ENCODE peak calls at places on chromosomes 13 and 19, in four cellular contexts. One of them, this sample, is unnamed.

GRCh38 chr19:5738423-5738822 is 18.0 kb downstream of the CATSPERD start:
- DNase-seq in NCI-H1105 treated with DMSO at 0.1 percent for 48 hours: no peak
- DNase-seq in D341Med: no peak
- DNase-seq in astrocyte of the spinal cord: no peak
- DNase-seq in this sample: no peak

GRCh38 chr19:29766100-29766499 is 45.7 kb upstream of the CCNE1 start:
- DNase-seq in NCI-H1105 treated with DMSO at 0.1 percent for 48 hours: no peak
- DNase-seq in D341Med: peak; percentile 9
- DNase-seq in astrocyte of the spinal cord: no peak
- DNase-seq in this sample: no peak

GRCh38 chr13:74708629-74709028 is 574.4 kb upstream of the KLF12 start:
- DNase-seq in NCI-H1105 treated with DMSO at 0.1 percent for 48 hours: no peak
- DNase-seq in D341Med: no peak
- DNase-seq in astrocyte of the spinal cord: no peak
- DNase-seq in this sample: no peak

GRCh38 chr19:54420383-54421168 is 5.3 kb downstream of the TTYH1 start:
- DNase-seq in NCI-H1105 treated with DMSO at 0.1 percent for 48 hours: no peak
- DNase-seq in D341Med: peak; percentile 39
- DNase-seq in astrocyte of the spinal cord: no peak
- DNase-seq in this sample: no peak

GRCh38 chr19:9877775-9878510 is 42.8 kb downstream of the PIN1 start:
- DNase-seq in NCI-H1105 treated with DMSO at 0.1 percent for 48 hours: no peak
- DNase-seq in D341Med: no peak
- DNase-seq in astrocyte of the spinal cord: no peak
- DNase-seq in this sample: no peak

GRCh38 chr13:100128373-100128772 is 39.5 kb downstream of the PCCA start:
- DNase-seq in NCI-H1105 treated with DMSO at 0.1 percent for 48 hours: no peak
- DNase-seq in D341Med: no peak
- DNase-seq in astrocyte of the spinal cord: peak; percentile 78
- DNase-seq in this sample: peak; percentile 2

GRCh38 chr19:4456566-4456842 is 1.1 kb downstream of the UBXN6 start:
- DNase-seq in NCI-H1105 treated with DMSO at 0.1 percent for 48 hours: peak; percentile 30
- DNase-seq in D341Med: peak; percentile 76
- DNase-seq in astrocyte of the spinal cord: peak; percentile 64
- DNase-seq in this sample: peak; percentile 69

GRCh38 chr19:43672061-43672679 is 2.2 kb upstream of the PLAUR start:
- DNase-seq in NCI-H1105 treated with DMSO at 0.1 percent for 48 hours: no peak
- DNase-seq in D341Med: no peak
- DNase-seq in astrocyte of the spinal cord: no peak
- DNase-seq in this sample: no peak

GRCh38 chr13:112606125-112607001 is 18.4 kb upstream of the TUBGCP3 start:
- DNase-seq in NCI-H1105 treated with DMSO at 0.1 percent for 48 hours: peak; percentile 97
- DNase-seq in D341Med: peak; percentile 97
- DNase-seq in astrocyte of the spinal cord: peak; percentile 87
- DNase-seq in this sample: peak; percentile 94

GRCh38 chr13:51275101-51275500 is 52.9 kb downstream of the FAM124A start:
- DNase-seq in NCI-H1105 treated with DMSO at 0.1 percent for 48 hours: no peak
- DNase-seq in D341Med: no peak
- DNase-seq in astrocyte of the spinal cord: no peak
- DNase-seq in this sample: no peak

GRCh38 chr13:114311908-114312307 is 2.4 kb upstream of the CHAMP1 start:
- DNase-seq in NCI-H1105 treated with DMSO at 0.1 percent for 48 hours: no peak
- DNase-seq in D341Med: no peak
- DNase-seq in astrocyte of the spinal cord: no peak
- DNase-seq in this sample: no peak

GRCh38 chr19:38686530-38686888 is 39.1 kb downstream of the ACTN4 start:
- DNase-seq in NCI-H1105 treated with DMSO at 0.1 percent for 48 hours: no peak
- DNase-seq in D341Med: no peak
- DNase-seq in astrocyte of the spinal cord: no peak
- DNase-seq in this sample: no peak

GRCh38 chr19:18523841-18524240 is 2.0 kb upstream of the ELL start:
- DNase-seq in NCI-H1105 treated with DMSO at 0.1 percent for 48 hours: no peak
- DNase-seq in D341Med: no peak
- DNase-seq in astrocyte of the spinal cord: no peak
- DNase-seq in this sample: no peak

GRCh38 chr19:29843180-29844051 is 31.6 kb downstream of the CCNE1 start:
- DNase-seq in NCI-H1105 treated with DMSO at 0.1 percent for 48 hours: no peak
- DNase-seq in D341Med: no peak
- DNase-seq in astrocyte of the spinal cord: no peak
- DNase-seq in this sample: peak; percentile 56

GRCh38 chr19:42469311-42470239 is 26.8 kb upstream of the CXCL17 start:
- DNase-seq in NCI-H1105 treated with DMSO at 0.1 percent for 48 hours: no peak
- DNase-seq in D341Med: no peak
- DNase-seq in astrocyte of the spinal cord: no peak
- DNase-seq in this sample: no peak

This sample was measured in erythroblast.